ENCODE peak calls at places on chromosomes 11 and 22, in four cellular contexts. A is GM10248, J is lung, G is neural crest cell. Z is an unnamed sample.

GRCh38 chr11:64028398-64029115 is 7.2 kb upstream of the FLRT1 start:
- DNase-seq in A (no peak), J (no peak), G (peak), Z (no peak)

GRCh38 chr22:17213976-17214375 is 5.3 kb downstream of the ADA2 start:
- DNase-seq in A (no peak), J (peak), G (peak), Z (peak)

GRCh38 chr22:29503811-29504372 is 23.9 kb downstream of the NEFH start:
- DNase-seq in A (no peak), J (no peak), G (no peak), Z (no peak)

GRCh38 chr11:106684944-106685343 is 333.3 kb downstream of the GUCY1A2 start:
- DNase-seq in A (no peak), J (no peak), G (no peak), Z (no peak)

GRCh38 chr11:8917157-8917820 is 6.3 kb downstream of the AKIP1 start:
- DNase-seq in A (no peak), J (peak), G (no peak), Z (no peak)

GRCh38 chr22:34877506-34877905 is 188.5 kb upstream of the ISX start:
- DNase-seq in A (no peak), J (no peak), G (no peak), Z (no peak)

GRCh38 chr11:2734181-2735052 is 34.6 kb upstream of the KCNQ1OT1 start:
- DNase-seq in A (no peak), J (no peak), G (no peak), Z (no peak)

GRCh38 chr11:114085965-114086364 is 26.5 kb downstream of the ZBTB16 start:
- DNase-seq in A (no peak), J (peak), G (no peak), Z (no peak)

GRCh38 chr11:5247479-5248192 is 2.0 kb downstream of the HBG1 start:
- DNase-seq in A (no peak), J (no peak), G (no peak), Z (no peak)

GRCh38 chr11:117950320-117950719 is 21.1 kb upstream of the TMPRSS13 start:
- DNase-seq in A (peak), J (peak), G (no peak), Z (no peak)

GRCh38 chr11:129021295-129021694 is 78.6 kb upstream of the TP53AIP1 start:
- DNase-seq in A (no peak), J (no peak), G (no peak), Z (no peak)

GRCh38 chr11:419248-420005 is 4.6 kb upstream of the SIGIRR start:
- DNase-seq in A (no peak), J (no peak), G (no peak), Z (no peak)

GRCh38 chr11:35838071-35838470 is 105.8 kb upstream of the LDLRAD3 start:
- DNase-seq in A (no peak), J (no peak), G (no peak), Z (no peak)

GRCh38 chr11:111298466-111299110 is at the start of gene POU2AF3:
- DNase-seq in A (peak), J (no peak), G (no peak), Z (no peak)

GRCh38 chr11:43868852-43869567 is 11.6 kb upstream of the ALKBH3 start:
- DNase-seq in A (peak), J (no peak), G (no peak), Z (no peak)

GRCh38 chr11:8631395-8632110 is 37.5 kb upstream of the STK33 start:
- DNase-seq in A (no peak), J (no peak), G (no peak), Z (no peak)

GRCh38 chr11:64608260-64608538 is 17.2 kb downstream of the SLC22A12 start:
- DNase-seq in A (no peak), J (no peak), G (no peak), Z (no peak)

GRCh38 chr11:68750197-68750987 is 928 bp downstream of the TESMIN start:
- DNase-seq in A (no peak), J (no peak), G (peak), Z (no peak)

GRCh38 chr22:42367980-42368378 is 64.2 kb downstream of the NFAM1 start:
- DNase-seq in A (no peak), J (no peak), G (no peak), Z (no peak)

DNA sequence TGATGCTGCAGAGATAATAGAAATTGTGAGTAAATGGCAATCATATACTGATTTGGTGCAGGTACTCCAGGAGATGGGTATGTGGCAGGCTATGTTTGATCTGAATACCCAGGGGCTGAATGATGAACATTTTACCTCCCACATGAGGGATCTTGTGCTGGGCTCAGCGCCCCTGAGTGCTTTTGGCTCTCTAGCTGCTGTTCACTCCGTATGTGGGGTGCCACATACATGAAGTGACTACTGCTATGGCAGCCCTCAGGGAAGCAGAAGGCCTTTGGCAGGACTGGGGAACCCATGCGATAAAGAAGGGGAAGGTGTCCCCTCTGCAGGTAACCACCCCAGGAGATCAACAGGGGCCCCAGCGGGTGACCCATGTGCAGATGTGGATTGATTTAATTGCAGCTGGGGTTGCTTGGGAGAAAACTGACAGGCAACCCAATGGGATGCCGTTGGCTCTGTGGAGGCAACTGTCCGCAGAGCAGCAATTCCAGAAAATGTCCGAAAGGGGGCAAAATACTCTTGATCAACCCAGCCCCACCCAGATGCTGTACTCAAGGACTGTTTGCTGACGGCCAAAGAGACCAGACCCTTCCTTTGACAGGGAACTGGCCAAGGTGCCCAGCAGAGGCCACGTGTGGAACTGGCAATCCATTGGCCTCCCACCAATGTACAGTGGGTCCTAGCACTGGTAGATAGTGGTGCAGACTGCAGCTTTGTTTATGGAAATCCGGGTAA is 29.5 kb upstream of the KCNA4 start:
- DNase-seq in A (no peak), J (no peak), G (no peak), Z (no peak)
- TF ChIP-seq CTCF in A (no peak), J (no peak), G (no peak), Z (no peak)

GRCh38 chr11:102518296-102519094 is 12.1 kb downstream of the MMP7 start:
- DNase-seq in A (no peak), J (no peak), G (no peak), Z (no peak)
- TF ChIP-seq CTCF in A (peak), J (no peak), G (no peak), Z (no peak)

DNA sequence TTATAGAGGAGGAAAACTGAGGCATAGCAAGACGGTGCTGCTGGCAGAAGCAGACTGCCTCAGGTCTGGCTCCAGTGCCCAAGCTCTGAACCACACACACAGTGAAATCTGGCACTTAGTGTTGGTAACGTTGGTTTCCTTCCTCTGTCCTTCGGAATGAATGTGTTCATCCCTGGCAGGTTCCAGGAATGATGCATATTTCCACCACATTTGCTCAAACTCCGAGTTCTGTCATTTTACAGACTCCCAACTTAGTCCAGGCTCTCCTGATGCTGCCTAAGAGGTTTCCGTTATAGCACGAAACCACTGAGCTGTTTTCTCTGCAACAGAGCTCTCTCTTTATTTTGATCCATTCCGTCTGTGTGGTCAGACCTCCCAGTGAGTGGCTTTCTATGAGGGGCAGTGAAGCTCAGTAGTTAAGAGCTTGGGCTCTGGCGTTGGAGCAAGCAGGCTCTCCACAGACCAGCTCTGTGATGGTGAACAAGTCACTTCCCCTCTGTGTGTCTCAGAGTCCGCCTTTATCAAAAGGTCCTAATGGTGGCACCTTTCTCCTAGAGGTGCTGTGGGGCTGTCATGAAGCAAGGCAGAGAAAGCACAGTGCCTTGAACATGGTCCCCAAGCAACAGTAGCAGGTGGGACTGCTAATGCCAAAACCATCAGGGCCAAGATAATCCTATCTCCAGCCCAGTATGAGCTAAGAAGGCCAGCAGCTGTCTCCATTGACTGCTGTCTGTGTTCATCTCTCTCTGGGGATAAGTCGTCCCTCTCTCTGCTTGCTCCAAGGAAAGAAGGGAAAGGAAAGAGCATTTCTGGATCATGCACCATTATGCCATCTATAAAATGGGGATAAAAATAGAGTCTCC is 200.4 kb downstream of the MYO18B start:
- DNase-seq in A (no peak), J (no peak), G (no peak), Z (no peak)
- TF ChIP-seq CTCF in A (no peak), J (no peak), G (no peak), Z (no peak)

GRCh38 chr11:119678351-119678750 is 50.6 kb downstream of the NECTIN1 start:
- DNase-seq in A (no peak), J (no peak), G (no peak), Z (no peak)

GRCh38 chr11:119683783-119684182 is 45.2 kb downstream of the NECTIN1 start:
- DNase-seq in A (no peak), J (no peak), G (no peak), Z (peak)

GRCh38 chr11:119684361-119685072 is 44.5 kb downstream of the NECTIN1 start:
- DNase-seq in A (no peak), J (no peak), G (peak), Z (peak)

GRCh38 chr11:119680899-119681370 is 48.1 kb downstream of the NECTIN1 start:
- DNase-seq in A (no peak), J (no peak), G (no peak), Z (no peak)

DNA sequence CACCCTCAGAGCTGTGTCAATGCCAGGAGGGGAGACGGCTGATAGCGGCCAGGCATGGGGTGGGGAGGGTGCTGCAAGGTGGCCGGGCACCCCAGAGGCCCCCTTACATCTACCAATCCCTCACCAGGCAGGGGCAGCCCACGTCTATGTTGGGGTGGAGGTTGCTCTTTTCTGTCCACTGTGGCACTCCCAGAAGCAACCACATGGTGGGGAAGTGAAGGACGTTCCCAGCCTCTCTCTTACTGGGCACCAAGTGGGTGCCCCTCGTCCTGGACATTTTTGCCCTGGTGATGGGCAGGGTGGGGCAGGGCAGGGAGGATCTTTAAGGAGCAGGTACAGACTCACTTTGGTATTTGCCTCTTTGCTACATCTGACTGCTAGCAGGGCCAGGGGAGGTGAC is 47.5 kb downstream of the NECTIN1 start:
- DNase-seq in A (no peak), J (no peak), G (no peak), Z (no peak)
- TF ChIP-seq CTCF in A (no peak), J (no peak), G (peak), Z (no peak)

DNA sequence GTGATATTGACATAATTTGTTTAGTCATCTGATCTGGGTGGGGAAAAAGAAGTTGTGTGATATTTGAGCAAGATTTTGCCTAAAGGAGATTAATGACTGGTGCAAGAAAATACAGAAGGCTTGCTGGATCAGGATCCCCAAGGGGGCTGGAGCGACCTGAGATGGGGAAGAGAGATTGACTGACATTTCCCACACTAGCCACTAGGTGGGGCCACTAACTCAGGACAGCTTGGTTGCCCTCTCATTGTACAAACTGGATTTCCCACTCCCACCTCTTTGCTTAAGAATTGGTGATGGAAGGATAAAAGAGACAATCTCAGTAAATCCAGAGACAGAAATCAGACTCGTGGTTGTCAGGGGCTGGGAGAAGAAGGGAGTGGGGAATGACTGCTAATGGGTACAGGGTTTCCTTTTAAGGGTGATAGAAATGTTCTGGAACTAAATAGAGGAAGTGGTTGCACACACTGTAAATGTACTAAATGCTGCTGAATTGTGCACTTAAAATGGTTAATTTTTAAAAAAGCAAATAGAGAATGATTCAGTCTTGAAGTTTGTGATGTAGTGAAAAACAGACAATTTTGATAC is 50.7 kb downstream of the CTTN start:
- DNase-seq in A (no peak), J (no peak), G (no peak), Z (no peak)
- TF ChIP-seq CTCF in A (peak), J (no peak), G (peak), Z (peak)

DNA sequence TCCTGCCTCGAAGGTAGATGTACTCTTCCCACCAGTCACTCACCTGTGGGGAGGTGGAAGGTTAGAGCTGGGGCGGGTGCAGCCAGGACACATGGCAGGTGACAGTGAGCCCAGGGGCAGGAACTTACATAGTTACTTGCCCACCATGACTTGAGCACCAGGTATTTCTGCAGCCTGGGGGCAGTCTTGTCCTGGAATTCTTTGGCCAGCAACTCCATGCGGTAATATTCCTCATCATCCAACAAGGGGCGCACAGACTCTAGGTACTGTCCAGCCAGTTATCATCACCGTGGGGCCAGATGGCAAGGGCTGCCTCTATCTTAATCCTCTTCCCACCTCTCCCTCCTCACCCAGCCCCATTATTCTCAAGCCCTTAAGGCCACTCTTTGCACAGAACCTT is 2.2 kb downstream of the CPT1B start:
- DNase-seq in A (no peak), J (no peak), G (peak), Z (peak)
- TF ChIP-seq CTCF in A (no peak), J (no peak), G (peak), Z (no peak)

GRCh38 chr11:115215694-115216615 is 288.3 kb downstream of the CADM1 start:
- DNase-seq in A (no peak), J (no peak), G (no peak), Z (no peak)
- TF ChIP-seq CTCF in A (peak), J (no peak), G (peak), Z (no peak)

DNA sequence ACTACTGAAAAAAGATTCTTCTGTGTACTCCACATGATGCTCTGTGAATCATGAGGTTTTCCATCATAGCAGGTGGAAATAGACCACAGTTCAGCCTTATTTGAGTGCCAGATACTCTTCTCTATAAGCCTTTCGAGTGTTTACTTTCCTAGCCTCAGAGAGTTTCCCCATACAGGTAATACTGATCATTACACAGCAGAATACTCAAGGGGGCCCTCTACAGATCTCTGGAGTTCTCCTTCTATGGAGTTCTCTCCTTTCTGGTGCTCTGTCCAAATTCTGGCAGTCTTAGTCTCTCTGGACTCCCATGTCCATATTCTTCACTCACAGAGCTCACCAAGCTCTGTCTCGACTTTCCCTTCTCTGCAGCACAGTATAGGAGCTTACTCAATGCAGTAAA is 175.7 kb upstream of the CARD18 start:
- DNase-seq in A (no peak), J (no peak), G (no peak), Z (no peak)
- TF ChIP-seq CTCF in A (no peak), J (no peak), G (no peak), Z (no peak)

DNA sequence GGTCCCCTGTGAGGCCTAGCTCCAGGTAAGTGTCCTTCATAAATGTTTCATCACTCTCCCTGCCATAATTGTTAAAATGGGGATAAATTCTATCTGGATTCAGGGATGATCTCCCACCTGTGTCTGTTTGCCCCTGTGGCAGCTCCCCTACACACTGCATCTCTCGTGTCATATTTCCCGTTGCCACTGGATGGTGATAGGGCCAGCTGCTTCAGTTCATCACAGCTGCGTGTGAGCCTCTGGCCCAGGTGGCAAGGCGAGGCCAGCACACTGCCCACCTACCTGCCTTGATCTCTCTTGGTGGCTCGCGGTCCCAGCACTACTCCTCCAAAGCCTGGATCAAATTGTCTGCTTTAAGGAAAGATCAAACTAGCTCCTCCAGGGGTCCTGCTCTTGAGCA is 187.4 kb downstream of the GRIK4 start:
- DNase-seq in A (no peak), J (no peak), G (no peak), Z (no peak)
- TF ChIP-seq CTCF in A (no peak), J (no peak), G (no peak), Z (no peak)

Z was measured in Calu3.